ENCODE peak calls at places on chromosome 18, in seven cellular contexts. B is H9, E is IMR-90, G is mesendoderm, K is H1, N is mesenchymal stem cell, Q is trophoblast cell. R is an unnamed sample.

GRCh38 chr18:65760457-65760856 is 9.6 kb downstream of the CDH7 start:
- DNase-seq in N (no peak), K (no peak), Q (no peak), E (no peak), B (no peak), G (no peak), R (no peak)

GRCh38 chr18:57909620-57910019 is 106.5 kb upstream of the ATP8B1 start:
- DNase-seq in E (no peak), Q (no peak), K (no peak), B (no peak), G (no peak), N (no peak), R (no peak)

GRCh38 chr18:52283927-52284326 is 56.1 kb upstream of the DCC start:
- DNase-seq in E (no peak), G (no peak), N (no peak), Q (no peak), B (no peak), K (no peak), R (no peak)

GRCh38 chr18:3368193-3368592 is 81.8 kb upstream of the TGIF1 start:
- DNase-seq in G (no peak), E (peak), B (no peak), K (no peak), Q (no peak), N (peak), R (no peak)

GRCh38 chr18:59570101-59570875 is 126.9 kb downstream of the CCBE1 start:
- DNase-seq in G (no peak), Q (no peak), E (peak), K (no peak), B (no peak), N (peak), R (no peak)

GRCh38 chr18:63161032-63161727 is 158.4 kb downstream of the BCL2 start:
- DNase-seq in B (no peak), N (no peak), Q (no peak), G (no peak), K (no peak), E (no peak), R (no peak)

GRCh38 chr18:23635283-23636040 is 27.2 kb downstream of the ANKRD29 start:
- DNase-seq in B (peak), E (no peak), K (no peak), Q (no peak), G (no peak), N (no peak), R (no peak)

GRCh38 chr18:73503326-73503725 is 635.5 kb upstream of the NETO1 start:
- DNase-seq in B (no peak), N (no peak), E (peak), K (no peak), G (no peak), Q (no peak), R (no peak)

GRCh38 chr18:70321616-70322015 is 32.8 kb downstream of the SOCS6 start:
- DNase-seq in Q (no peak), K (no peak), E (no peak), B (no peak), G (no peak), N (no peak), R (no peak)

GRCh38 chr18:79917351-79918088 is 33.9 kb downstream of the SLC66A2 start:
- DNase-seq in E (no peak), K (no peak), B (peak), G (no peak), Q (no peak), N (no peak), R (no peak)

GRCh38 chr18:23178661-23179081 is 43.4 kb downstream of the CABLES1 start:
- DNase-seq in E (no peak), Q (no peak), K (no peak), B (no peak), N (no peak), G (no peak), R (no peak)

GRCh38 chr18:74624491-74624890 is 26.8 kb downstream of the ZNF407 start:
- DNase-seq in E (no peak), G (no peak), K (no peak), N (no peak), Q (no peak), B (no peak), R (no peak)

GRCh38 chr18:2911533-2911932 is 64.7 kb downstream of the EMILIN2 start:
- DNase-seq in Q (no peak), E (no peak), N (no peak), G (no peak), K (no peak), B (no peak), R (no peak)

GRCh38 chr18:59459352-59460059 is 100.4 kb upstream of the LMAN1 start:
- DNase-seq in K (no peak), N (peak), B (no peak), G (peak), Q (no peak), E (peak), R (no peak)

GRCh38 chr18:79818036-79818435 is 20.3 kb downstream of the KCNG2 start:
- DNase-seq in Q (no peak), G (no peak), N (no peak), B (no peak), K (no peak), E (no peak), R (no peak)

GRCh38 chr18:63962137-63962536 is 7.7 kb upstream of the SERPINB8 start:
- DNase-seq in K (no peak), B (no peak), N (no peak), E (no peak), Q (no peak), G (no peak), R (no peak)

GRCh38 chr18:35155403-35156117 is 85.3 kb upstream of the ZNF397 start:
- DNase-seq in E (peak), Q (no peak), K (no peak), N (no peak), B (no peak), G (no peak), R (no peak)

GRCh38 chr18:50177294-50177992 is 17.5 kb downstream of the MYO5B start:
- DNase-seq in K (no peak), Q (no peak), G (no peak), E (no peak), N (no peak), B (no peak), R (no peak)

GRCh38 chr18:45526120-45526841 is 89.0 kb upstream of the SLC14A2 start:
- DNase-seq in Q (peak), N (no peak), B (no peak), E (no peak), K (no peak), G (peak), R (no peak)

GRCh38 chr18:30870466-30870865 is 172.1 kb downstream of the DSC3 start:
- DNase-seq in B (no peak), Q (no peak), N (no peak), E (no peak), K (no peak), G (no peak), R (no peak)
- H3K23ac ChIP-seq in B (no peak), Q (no peak), N (no peak), E (no peak), K (no peak), G (no peak), R (no peak)

GRCh38 chr18:61703508-61703907 is 189.3 kb downstream of the RNF152 start:
- DNase-seq in G (no peak), N (peak), K (no peak), Q (no peak), B (no peak), E (peak), R (no peak)

GRCh38 chr18:61702007-61702406 is 190.8 kb downstream of the RNF152 start:
- DNase-seq in G (no peak), B (no peak), N (no peak), K (no peak), Q (no peak), E (peak), R (no peak)

GRCh38 chr18:61710082-61710620 is 182.7 kb downstream of the RNF152 start:
- DNase-seq in G (peak), B (no peak), K (no peak), N (no peak), Q (no peak), E (no peak), R (no peak)

DNA sequence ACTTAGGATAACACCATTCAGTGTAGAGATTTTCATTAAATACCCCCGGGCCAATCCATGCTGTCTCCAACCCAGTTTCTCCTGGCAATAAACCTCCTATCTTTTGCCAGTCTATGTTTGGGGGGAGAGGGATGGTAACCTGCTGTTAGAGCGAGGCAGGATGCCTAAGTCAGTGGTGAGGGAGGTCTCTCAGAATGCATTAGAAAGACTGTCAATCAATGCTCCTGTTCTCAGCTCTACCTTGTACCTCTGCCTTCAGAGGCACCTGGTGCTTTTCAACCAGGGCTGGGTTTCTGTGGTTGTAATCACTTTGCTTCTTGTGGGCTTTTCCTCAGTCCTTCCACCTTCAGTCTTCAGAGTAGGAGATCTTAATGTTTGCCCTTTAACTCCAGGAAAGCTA is 186.3 kb downstream of the RNF152 start:
- DNase-seq in K (no peak), B (no peak), E (no peak), Q (no peak), G (peak), N (no peak), R (no peak)
- H3K23ac ChIP-seq in K (no peak), B (no peak), E (no peak), Q (no peak), G (no peak), N (no peak), R (no peak)

DNA sequence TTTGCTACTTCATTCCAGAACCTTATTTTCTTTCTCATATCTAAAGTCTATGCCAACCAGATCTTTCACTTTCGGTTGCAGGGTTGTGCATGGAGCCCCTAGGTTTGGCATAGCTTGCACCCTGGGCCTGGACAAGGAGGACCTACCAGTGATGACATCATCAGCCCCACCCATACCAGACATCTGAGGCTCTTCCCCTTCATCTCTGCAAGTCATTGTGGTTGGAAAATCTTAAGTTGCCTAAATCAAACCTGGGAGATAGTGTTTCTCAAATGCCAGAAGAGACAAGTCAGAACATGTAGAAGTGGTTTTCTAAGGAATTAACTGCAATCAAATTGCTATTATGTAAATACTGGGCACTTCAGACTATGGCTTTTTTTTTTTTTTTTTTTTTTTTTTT is 363.3 kb downstream of the ZNF516 start:
- DNase-seq in K (no peak), E (no peak), G (no peak), Q (no peak), N (no peak), B (no peak), R (no peak)
- H3K23ac ChIP-seq in K (no peak), E (no peak), G (no peak), Q (no peak), N (no peak), B (no peak), R (no peak)

GRCh38 chr18:905307-905947 is 756 bp downstream of the ADCYAP1 start:
- DNase-seq in B (peak), N (no peak), G (peak), Q (no peak), K (no peak), E (no peak), R (no peak)

GRCh38 chr18:902179-902718 is 2.4 kb upstream of the ADCYAP1 start:
- DNase-seq in E (no peak), N (peak), K (no peak), Q (no peak), G (peak), B (no peak), R (no peak)

GRCh38 chr18:905948-906415 is 1.3 kb downstream of the ADCYAP1 start:
- DNase-seq in Q (no peak), B (peak), N (no peak), K (no peak), G (peak), E (no peak), R (no peak)

GRCh38 chr18:903703-904102 is 968 bp upstream of the ADCYAP1 start:
- DNase-seq in Q (peak), N (peak), E (peak), B (peak), G (peak), K (no peak), R (no peak)

GRCh38 chr18:904135-905090 is at the start of gene ADCYAP1:
- DNase-seq in E (no peak), B (peak), N (peak), Q (no peak), K (no peak), G (peak), R (no peak)
- H3K23ac ChIP-seq in E (no peak), B (no peak), N (no peak), Q (no peak), K (no peak), G (no peak), R (peak)

GRCh38 chr18:48412339-48412929 is 3.3 kb upstream of the ZBTB7C start:
- DNase-seq in Q (peak), K (no peak), N (peak), B (peak), E (no peak), G (peak), R (no peak)
- H3K23ac ChIP-seq in Q (no peak), K (no peak), N (no peak), B (no peak), E (no peak), G (no peak), R (no peak)

DNA sequence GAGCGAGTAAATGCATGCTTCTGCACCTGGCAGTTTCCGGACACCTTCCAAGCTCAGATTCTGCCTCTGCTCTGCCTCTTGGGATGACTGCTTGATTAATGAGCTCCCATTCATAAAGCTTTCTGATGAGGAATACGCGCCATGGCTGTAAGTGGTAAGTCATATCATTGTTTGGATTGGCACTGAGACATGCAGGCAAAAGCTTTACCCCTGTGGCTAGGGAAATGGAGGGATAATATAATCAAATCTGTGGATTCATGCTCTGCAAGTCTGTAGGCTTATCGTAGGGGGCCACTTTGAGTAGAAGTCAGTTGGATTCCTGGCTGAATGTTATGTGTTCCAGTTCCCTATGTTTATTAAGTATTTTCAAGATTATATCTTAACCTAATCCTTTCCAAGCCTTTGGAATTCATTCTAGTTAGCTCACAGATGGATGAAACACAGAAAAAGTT is 2176.4 kb upstream of the CELF4 start:
- DNase-seq in N (peak), B (no peak), E (peak), G (no peak), Q (no peak), K (no peak), R (no peak)
- H3K23ac ChIP-seq in N (no peak), B (no peak), E (no peak), G (no peak), Q (no peak), K (no peak), R (no peak)

GRCh38 chr18:56028514-56028913 is 440.5 kb upstream of the TCF4 start:
- DNase-seq in Q (no peak), E (peak), N (peak), B (no peak), K (no peak), G (no peak), R (no peak)
- H3K23ac ChIP-seq in Q (no peak), E (peak), N (no peak), B (no peak), K (no peak), G (no peak), R (no peak)

R was measured in neuronal stem cell.